ENCODE peak calls at places on chromosomes 12 and 14, in six cellular contexts. One of them, this sample, is unnamed.
A peak's percentile ranks its signal among the peaks of the same experiment; 100 is the strongest.

GRCh38 chr12:12764824-12765223 is 20.6 kb upstream of the APOLD1 start:
- DNase-seq in left lung: no peak
- DNase-seq in AG10803: no peak
- DNase-seq in natural killer cell: no peak
- DNase-seq in BJ: no peak
- DNase-seq in bronchial epithelial cell: no peak
- DNase-seq in this sample: no peak

GRCh38 chr14:34536951-34537676 is 2.4 kb downstream of the EAPP start:
- DNase-seq in left lung: no peak
- DNase-seq in AG10803: peak; percentile 65
- DNase-seq in natural killer cell: no peak
- DNase-seq in BJ: peak; percentile 9
- DNase-seq in bronchial epithelial cell: no peak
- DNase-seq in this sample: no peak

GRCh38 chr12:15629108-15629507 is 160.1 kb downstream of the EPS8 start:
- DNase-seq in left lung: no peak
- DNase-seq in AG10803: peak; percentile 94
- DNase-seq in natural killer cell: no peak
- DNase-seq in BJ: peak; percentile 92
- DNase-seq in bronchial epithelial cell: peak; percentile 69
- DNase-seq in this sample: no peak

GRCh38 chr12:80607361-80608135 is 99.9 kb upstream of the MYF6 start:
- DNase-seq in left lung: no peak
- DNase-seq in AG10803: no peak
- DNase-seq in natural killer cell: no peak
- DNase-seq in BJ: no peak
- DNase-seq in bronchial epithelial cell: no peak
- DNase-seq in this sample: no peak

GRCh38 chr14:95776798-95777615 is 63.1 kb upstream of the TCL1A start:
- DNase-seq in left lung: no peak
- DNase-seq in AG10803: no peak
- DNase-seq in natural killer cell: no peak
- DNase-seq in BJ: no peak
- DNase-seq in bronchial epithelial cell: no peak
- DNase-seq in this sample: no peak

GRCh38 chr14:93115920-93116675 is at the start of gene ITPK1:
- DNase-seq in left lung: peak; percentile 92
- DNase-seq in AG10803: peak; percentile 58
- DNase-seq in natural killer cell: peak; percentile 64
- DNase-seq in BJ: no peak
- DNase-seq in bronchial epithelial cell: peak; percentile 11
- DNase-seq in this sample: peak; percentile 51

GRCh38 chr14:68473050-68473449 is 319.8 kb downstream of the ZFP36L1 start:
- DNase-seq in left lung: no peak
- DNase-seq in AG10803: no peak
- DNase-seq in natural killer cell: no peak
- DNase-seq in BJ: no peak
- DNase-seq in bronchial epithelial cell: no peak
- DNase-seq in this sample: no peak

GRCh38 chr12:100545092-100545491 is 28.4 kb upstream of the GAS2L3 start:
- DNase-seq in left lung: no peak
- DNase-seq in AG10803: no peak
- DNase-seq in natural killer cell: no peak
- DNase-seq in BJ: peak; percentile 26
- DNase-seq in bronchial epithelial cell: no peak
- DNase-seq in this sample: no peak

GRCh38 chr12:49334226-49334625 is 2.8 kb downstream of the C1QL4 start:
- DNase-seq in left lung: no peak
- DNase-seq in AG10803: no peak
- DNase-seq in natural killer cell: no peak
- DNase-seq in BJ: no peak
- DNase-seq in bronchial epithelial cell: no peak
- DNase-seq in this sample: no peak

GRCh38 chr14:103296007-103296406 is 38.0 kb upstream of the EIF5 start:
- DNase-seq in left lung: no peak
- DNase-seq in AG10803: peak; percentile 49
- DNase-seq in natural killer cell: no peak
- DNase-seq in BJ: peak; percentile 25
- DNase-seq in bronchial epithelial cell: peak; percentile 80
- DNase-seq in this sample: no peak

GRCh38 chr12:128178971-128179370 is 88.0 kb upstream of the TMEM132C start:
- DNase-seq in left lung: no peak
- DNase-seq in AG10803: no peak
- DNase-seq in natural killer cell: no peak
- DNase-seq in BJ: no peak
- DNase-seq in bronchial epithelial cell: peak; percentile 29
- DNase-seq in this sample: no peak

GRCh38 chr12:24764712-24765111 is 184.2 kb downstream of the BCAT1 start:
- DNase-seq in left lung: no peak
- DNase-seq in AG10803: no peak
- DNase-seq in natural killer cell: no peak
- DNase-seq in BJ: no peak
- DNase-seq in bronchial epithelial cell: no peak
- DNase-seq in this sample: no peak

GRCh38 chr12:62684586-62685295 is 218.1 kb downstream of the MON2 start:
- DNase-seq in left lung: no peak
- DNase-seq in AG10803: peak; percentile 97
- DNase-seq in natural killer cell: no peak
- DNase-seq in BJ: no peak
- DNase-seq in bronchial epithelial cell: no peak
- DNase-seq in this sample: no peak

GRCh38 chr12:119659289-119659897 is 8.5 kb upstream of the PRKAB1 start:
- DNase-seq in left lung: no peak
- DNase-seq in AG10803: no peak
- DNase-seq in natural killer cell: peak; percentile 25
- DNase-seq in BJ: no peak
- DNase-seq in bronchial epithelial cell: peak; percentile 31
- DNase-seq in this sample: peak; percentile 16

GRCh38 chr14:98957211-98958047 is 314.6 kb downstream of the BCL11B start:
- DNase-seq in left lung: no peak
- DNase-seq in AG10803: peak; percentile 92
- DNase-seq in natural killer cell: no peak
- DNase-seq in BJ: no peak
- DNase-seq in bronchial epithelial cell: peak; percentile 94
- DNase-seq in this sample: no peak

GRCh38 chr12:110693731-110694130 is 4.8 kb upstream of the HVCN1 start:
- DNase-seq in left lung: no peak
- DNase-seq in AG10803: no peak
- DNase-seq in natural killer cell: no peak
- DNase-seq in BJ: no peak
- DNase-seq in bronchial epithelial cell: no peak
- DNase-seq in this sample: no peak

GRCh38 chr12:121789233-121789781 is 4.2 kb downstream of the RHOF start:
- DNase-seq in left lung: peak; percentile 87
- DNase-seq in AG10803: no peak
- DNase-seq in natural killer cell: peak; percentile 70
- DNase-seq in BJ: no peak
- DNase-seq in bronchial epithelial cell: no peak
- DNase-seq in this sample: no peak

GRCh38 chr14:47102472-47102871 is 450.9 kb upstream of the RPL10L start:
- DNase-seq in left lung: no peak
- DNase-seq in AG10803: no peak
- DNase-seq in natural killer cell: no peak
- DNase-seq in BJ: no peak
- DNase-seq in bronchial epithelial cell: no peak
- DNase-seq in this sample: no peak

GRCh38 chr12:107660861-107661415 is 24.7 kb upstream of the PWP1 start:
- DNase-seq in left lung: no peak
- DNase-seq in AG10803: no peak
- DNase-seq in natural killer cell: no peak
- DNase-seq in BJ: no peak
- DNase-seq in bronchial epithelial cell: no peak
- DNase-seq in this sample: no peak

GRCh38 chr12:48795550-48796455 is 6.9 kb upstream of the ADCY6 start:
- DNase-seq in left lung: no peak
- DNase-seq in AG10803: peak; percentile 72
- DNase-seq in natural killer cell: peak; percentile 42
- DNase-seq in BJ: no peak
- DNase-seq in bronchial epithelial cell: peak; percentile 72
- DNase-seq in this sample: peak; percentile 61

GRCh38 chr14:104299993-104300761 is 161.8 kb downstream of the KIF26A start:
- DNase-seq in left lung: peak; percentile 67
- DNase-seq in AG10803: no peak
- DNase-seq in natural killer cell: no peak
- DNase-seq in BJ: no peak
- DNase-seq in bronchial epithelial cell: no peak
- DNase-seq in this sample: no peak

GRCh38 chr12:55931780-55932545 is 1.0 kb downstream of the DGKA start:
- DNase-seq in left lung: peak; percentile 92
- DNase-seq in AG10803: peak; percentile 26
- DNase-seq in natural killer cell: peak; percentile 40
- DNase-seq in BJ: no peak
- DNase-seq in bronchial epithelial cell: peak; percentile 25
- DNase-seq in this sample: peak; percentile 22

GRCh38 chr12:53217049-53217929 is 10.2 kb upstream of the ITGB7 start:
- DNase-seq in left lung: peak; percentile 93
- DNase-seq in AG10803: peak; percentile 72
- DNase-seq in natural killer cell: peak; percentile 61
- DNase-seq in BJ: no peak
- DNase-seq in bronchial epithelial cell: peak; percentile 60
- DNase-seq in this sample: no peak

GRCh38 chr14:21894003-21894897 is 220.6 kb upstream of the OR4E1 start:
- DNase-seq in left lung: no peak
- DNase-seq in AG10803: no peak
- DNase-seq in natural killer cell: peak; percentile 32
- DNase-seq in BJ: no peak
- DNase-seq in bronchial epithelial cell: no peak
- DNase-seq in this sample: no peak
- TF ChIP-seq CTCF in left lung: peak; percentile 15
- TF ChIP-seq CTCF in AG10803: no peak
- TF ChIP-seq CTCF in natural killer cell: peak; percentile 74
- TF ChIP-seq CTCF in BJ: no peak
- TF ChIP-seq CTCF in bronchial epithelial cell: peak; percentile 64
- TF ChIP-seq CTCF in this sample: peak; percentile 47

GRCh38 chr12:67068204-67068731 is 200.9 kb upstream of the CAND1 start:
- DNase-seq in left lung: peak; percentile 51
- DNase-seq in AG10803: no peak
- DNase-seq in natural killer cell: no peak
- DNase-seq in BJ: no peak
- DNase-seq in bronchial epithelial cell: no peak
- DNase-seq in this sample: no peak
- TF ChIP-seq CTCF in left lung: no peak
- TF ChIP-seq CTCF in AG10803: no peak
- TF ChIP-seq CTCF in natural killer cell: no peak
- TF ChIP-seq CTCF in BJ: peak; percentile 29
- TF ChIP-seq CTCF in bronchial epithelial cell: no peak
- TF ChIP-seq CTCF in this sample: peak; percentile 37

GRCh38 chr12:54282949-54283593 is 2.5 kb downstream of the HNRNPA1 start:
- DNase-seq in left lung: no peak
- DNase-seq in AG10803: no peak
- DNase-seq in natural killer cell: no peak
- DNase-seq in BJ: no peak
- DNase-seq in bronchial epithelial cell: no peak
- DNase-seq in this sample: no peak

GRCh38 chr12:54280401-54281260 is at the start of gene HNRNPA1:
- DNase-seq in left lung: no peak
- DNase-seq in AG10803: peak; percentile 100
- DNase-seq in natural killer cell: peak; percentile 90
- DNase-seq in BJ: peak; percentile 99
- DNase-seq in bronchial epithelial cell: peak; percentile 100
- DNase-seq in this sample: peak; percentile 90

GRCh38 chr12:54286042-54286931 is 5.8 kb downstream of the HNRNPA1 start:
- DNase-seq in left lung: no peak
- DNase-seq in AG10803: no peak
- DNase-seq in natural killer cell: no peak
- DNase-seq in BJ: no peak
- DNase-seq in bronchial epithelial cell: peak; percentile 73
- DNase-seq in this sample: no peak

GRCh38 chr12:54287316-54288157 is 7.0 kb downstream of the HNRNPA1 start:
- DNase-seq in left lung: no peak
- DNase-seq in AG10803: peak; percentile 33
- DNase-seq in natural killer cell: no peak
- DNase-seq in BJ: no peak
- DNase-seq in bronchial epithelial cell: no peak
- DNase-seq in this sample: no peak

DNA sequence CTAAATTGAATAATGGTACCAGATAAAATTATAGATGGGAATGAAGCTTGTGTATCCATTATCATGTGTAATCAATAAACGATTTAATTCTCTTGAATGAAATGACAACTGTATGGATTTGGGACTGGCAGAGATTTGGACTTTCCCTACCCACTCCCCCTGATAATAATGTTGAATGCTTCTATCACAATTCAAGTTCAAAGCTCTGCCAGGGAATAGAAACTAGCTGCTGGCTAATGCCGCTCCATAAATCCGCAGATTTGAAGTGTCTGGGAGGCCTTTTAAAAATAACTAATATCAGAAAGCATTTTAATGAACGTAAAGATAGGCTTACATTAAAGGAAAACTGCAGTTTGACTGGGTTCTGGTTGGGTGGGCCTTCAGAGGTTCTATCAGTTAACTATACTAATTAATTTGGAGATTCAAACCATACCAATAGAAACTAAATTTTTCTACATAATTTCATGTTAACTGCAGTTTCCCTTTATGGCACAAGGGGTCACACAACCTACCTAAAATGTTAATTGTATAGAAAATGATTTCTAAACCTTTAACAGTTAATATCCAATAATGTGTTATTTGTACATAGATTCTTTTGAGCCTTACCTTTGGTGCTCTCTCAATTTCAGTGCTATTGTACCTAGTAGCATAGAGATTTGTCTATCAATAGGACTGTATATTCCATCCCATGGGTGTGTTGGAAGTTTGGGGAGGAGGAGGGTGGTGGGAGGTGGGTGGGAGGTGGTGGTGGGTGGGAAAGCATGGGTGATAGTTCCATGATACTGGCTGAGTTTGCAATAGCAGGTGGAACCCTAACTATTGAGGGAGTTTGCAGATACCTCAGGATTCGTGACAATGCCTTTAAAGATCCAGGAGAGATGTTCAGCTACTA is 4.9 kb downstream of the HNRNPA1 start:
- DNase-seq in left lung: no peak
- DNase-seq in AG10803: no peak
- DNase-seq in natural killer cell: no peak
- DNase-seq in BJ: no peak
- DNase-seq in bronchial epithelial cell: no peak
- DNase-seq in this sample: no peak
- TF ChIP-seq CTCF in left lung: no peak
- TF ChIP-seq CTCF in AG10803: peak; percentile 54
- TF ChIP-seq CTCF in natural killer cell: peak; percentile 36
- TF ChIP-seq CTCF in BJ: peak; percentile 41
- TF ChIP-seq CTCF in bronchial epithelial cell: peak; percentile 7
- TF ChIP-seq CTCF in this sample: peak; percentile 58

GRCh38 chr14:24677956-24678355 is 44.0 kb upstream of the GZMB start:
- DNase-seq in left lung: no peak
- DNase-seq in AG10803: no peak
- DNase-seq in natural killer cell: no peak
- DNase-seq in BJ: no peak
- DNase-seq in bronchial epithelial cell: peak; percentile 74
- DNase-seq in this sample: no peak

GRCh38 chr14:24673059-24673458 is 39.1 kb upstream of the GZMB start:
- DNase-seq in left lung: no peak
- DNase-seq in AG10803: no peak
- DNase-seq in natural killer cell: no peak
- DNase-seq in BJ: no peak
- DNase-seq in bronchial epithelial cell: no peak
- DNase-seq in this sample: no peak

GRCh38 chr14:24670594-24670993 is 36.6 kb upstream of the GZMB start:
- DNase-seq in left lung: no peak
- DNase-seq in AG10803: no peak
- DNase-seq in natural killer cell: peak; percentile 43
- DNase-seq in BJ: no peak
- DNase-seq in bronchial epithelial cell: no peak
- DNase-seq in this sample: no peak

GRCh38 chr14:24673534-24674203 is 39.7 kb upstream of the GZMB start:
- DNase-seq in left lung: no peak
- DNase-seq in AG10803: no peak
- DNase-seq in natural killer cell: peak; percentile 52
- DNase-seq in BJ: no peak
- DNase-seq in bronchial epithelial cell: peak; percentile 86
- DNase-seq in this sample: no peak

GRCh38 chr14:24674204-24674970 is 40.4 kb upstream of the GZMB start:
- DNase-seq in left lung: no peak
- DNase-seq in AG10803: no peak
- DNase-seq in natural killer cell: no peak
- DNase-seq in BJ: no peak
- DNase-seq in bronchial epithelial cell: no peak
- DNase-seq in this sample: no peak
- TF ChIP-seq CTCF in left lung: no peak
- TF ChIP-seq CTCF in AG10803: no peak
- TF ChIP-seq CTCF in natural killer cell: no peak
- TF ChIP-seq CTCF in BJ: no peak
- TF ChIP-seq CTCF in bronchial epithelial cell: no peak
- TF ChIP-seq CTCF in this sample: no peak

This sample was measured in progenitor cell of endocrine pancreas.